ENCODE peak calls at places on chromosomes 11 and 22, in nine cellular contexts. I is right lobe of liver, U is prostate gland, X is heart left ventricle, M is fibroblast of lung, N is left lung, S is neural progenitor cell, W is IMR-90, V is esophagus squamous epithelium. H is an unnamed sample. For H3K27me3, the result is how much of the 10 kb centered on the place peaks cover.

GRCh38 chr11:125960771-125961170 is 14.9 kb downstream of the VSIG10L2 start:
- DNase-seq in S (no peak), V (no peak), I (no peak), M (no peak), X (no peak), W (no peak), N (no peak), U (no peak), H (no peak)

GRCh38 chr11:106493751-106494150 is 416.3 kb downstream of the AASDHPPT start:
- DNase-seq in U (no peak), W (peak), I (no peak), V (no peak), S (no peak), N (no peak), M (peak), X (no peak), H (no peak)

GRCh38 chr11:120432056-120433018 is 79.2 kb upstream of the GRIK4 start:
- DNase-seq in S (no peak), X (no peak), U (peak), I (no peak), N (no peak), W (peak), V (no peak), M (peak), H (peak)

GRCh38 chr11:124415356-124415923 is 9.2 kb downstream of the OR8B4 start:
- DNase-seq in S (peak), W (peak), X (no peak), I (no peak), M (peak), V (no peak), U (no peak), N (no peak), H (no peak)

GRCh38 chr11:110828086-110828485 is 115.8 kb upstream of the ARHGAP20 start:
- DNase-seq in U (no peak), W (no peak), V (no peak), S (no peak), N (no peak), X (no peak), M (peak), I (no peak), H (no peak)

GRCh38 chr11:64014361-64014760 is 21.4 kb upstream of the FLRT1 start:
- DNase-seq in N (no peak), U (no peak), V (no peak), M (no peak), X (no peak), W (no peak), I (no peak), S (no peak), H (no peak)

GRCh38 chr22:32619614-32620426 is 145.2 kb downstream of the FBXO7 start:
- DNase-seq in V (no peak), M (peak), W (peak), U (no peak), X (peak), I (no peak), N (no peak), S (no peak), H (no peak)

GRCh38 chr11:122656073-122656630 is 630 bp downstream of the UBASH3B start:
- DNase-seq in W (peak), N (peak), U (peak), V (no peak), S (peak), I (peak), M (peak), X (peak), H (no peak)

GRCh38 chr11:67435031-67435726 is 2.3 kb downstream of the PTPRCAP start:
- DNase-seq in W (no peak), I (no peak), N (peak), U (no peak), M (no peak), X (no peak), S (no peak), V (no peak), H (no peak)

GRCh38 chr11:67432655-67433349 is 4.5 kb downstream of the RPS6KB2 start:
- DNase-seq in U (no peak), S (no peak), I (no peak), M (no peak), W (no peak), N (peak), V (no peak), X (no peak), H (peak)

GRCh38 chr11:67435727-67436458 is 1.6 kb downstream of the PTPRCAP start:
- DNase-seq in S (no peak), N (peak), X (no peak), V (no peak), I (no peak), M (no peak), W (no peak), U (no peak), H (no peak)

GRCh38 chr11:67433536-67434394 is 3.7 kb downstream of the PTPRCAP start:
- DNase-seq in U (no peak), N (no peak), I (no peak), W (no peak), X (no peak), V (no peak), M (no peak), S (no peak), H (peak)

DNA sequence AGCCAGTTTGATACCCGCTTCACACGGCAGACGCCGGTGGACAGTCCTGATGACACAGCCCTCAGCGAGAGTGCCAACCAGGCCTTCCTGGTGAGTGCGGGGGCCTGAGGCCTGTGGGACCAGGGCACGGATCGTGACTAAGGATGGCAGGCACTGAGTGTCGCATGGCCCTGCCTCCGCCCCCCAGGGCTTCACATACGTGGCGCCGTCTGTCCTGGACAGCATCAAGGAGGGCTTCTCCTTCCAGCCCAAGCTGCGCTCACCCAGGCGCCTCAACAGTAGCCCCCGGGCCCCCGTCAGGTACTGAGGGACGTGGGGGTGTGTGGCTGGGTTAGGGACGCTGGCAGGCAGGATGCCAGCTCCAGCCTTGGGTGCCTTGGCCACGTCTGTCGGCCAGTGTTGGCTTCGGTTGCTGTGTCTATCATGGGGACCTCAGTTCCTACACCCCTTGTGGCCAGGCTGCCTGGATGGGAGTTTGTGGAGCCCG is 3.0 kb downstream of the PTPRCAP start:
- DNase-seq in I (no peak), W (no peak), V (no peak), M (no peak), S (no peak), X (no peak), U (no peak), N (peak), H (peak)
- H3K4me3 ChIP-seq in I (no peak), W (no peak), V (no peak), M (no peak), S (no peak), X (no peak), U (no peak), N (no peak), H (peak)

DNA sequence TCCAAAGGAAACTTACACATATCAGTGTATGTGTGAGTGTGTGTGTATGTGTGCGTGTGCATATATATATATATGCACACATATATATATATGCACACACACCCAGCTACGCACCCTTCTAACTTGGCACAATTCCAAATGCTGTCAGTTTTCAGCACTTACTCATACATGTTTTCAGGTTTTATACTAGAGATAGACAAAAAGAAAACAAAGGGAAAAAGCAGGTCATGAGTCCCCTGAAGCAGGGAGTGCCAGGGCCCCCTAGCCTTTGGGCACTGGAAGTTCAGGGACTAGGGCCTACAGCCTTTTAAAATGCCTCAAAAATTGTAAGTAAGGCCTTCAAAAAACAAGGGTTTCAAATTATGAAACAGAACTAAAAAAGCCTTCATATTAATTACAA is 265.4 kb downstream of the CADM1 start:
- DNase-seq in W (no peak), X (no peak), N (no peak), I (no peak), U (no peak), V (no peak), S (no peak), M (no peak), H (no peak)
- TF ChIP-seq CTCF in W (no peak), X (no peak), N (no peak), I (no peak), U (no peak), V (no peak), S (peak), M (no peak), H (peak)

DNA sequence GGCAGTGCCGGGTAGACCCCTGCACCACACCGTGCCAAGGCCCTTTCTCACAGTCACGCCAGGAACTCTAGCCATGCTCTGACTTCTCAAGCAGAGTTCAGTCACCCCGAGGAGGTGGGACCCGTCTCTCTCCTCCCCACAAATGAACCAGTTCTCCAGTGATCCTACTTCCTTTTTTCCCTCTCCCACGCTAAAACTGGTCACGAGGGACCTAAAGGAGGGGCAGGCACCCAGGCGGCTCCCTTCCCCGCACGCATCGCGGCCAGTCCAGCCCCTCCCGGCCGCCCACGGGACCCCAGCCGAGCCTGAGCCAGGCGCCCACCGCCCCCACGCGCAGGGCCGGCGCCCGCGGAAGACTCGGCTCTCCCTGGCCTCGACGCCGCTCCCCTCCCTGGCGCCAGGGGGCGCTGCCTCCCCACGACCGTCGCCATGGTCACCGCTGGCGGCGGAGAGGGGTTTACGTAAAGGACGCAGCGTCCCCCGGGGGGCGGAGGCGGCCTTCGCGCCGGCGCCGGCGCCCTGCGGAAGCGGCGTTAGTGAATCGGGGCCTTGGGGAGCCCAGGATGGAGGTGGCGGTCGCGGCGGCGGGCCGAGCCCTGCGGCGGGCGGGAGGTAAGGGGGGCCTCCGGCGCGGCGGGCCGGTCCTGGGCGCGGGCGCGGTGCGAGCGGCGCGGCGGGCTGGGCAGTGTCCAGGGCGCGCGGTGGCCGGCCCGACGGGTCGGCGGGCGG is at the start of gene DAGLA:
- DNase-seq in N (peak), W (peak), X (peak), S (peak), V (no peak), M (peak), I (peak), U (peak), H (peak)
- H3K27me3 ChIP-seq in N (half or more), W (half or more), X (under half), S (under half), V (under half), M (under half), I (under half), U (under half), H (under half)

DNA sequence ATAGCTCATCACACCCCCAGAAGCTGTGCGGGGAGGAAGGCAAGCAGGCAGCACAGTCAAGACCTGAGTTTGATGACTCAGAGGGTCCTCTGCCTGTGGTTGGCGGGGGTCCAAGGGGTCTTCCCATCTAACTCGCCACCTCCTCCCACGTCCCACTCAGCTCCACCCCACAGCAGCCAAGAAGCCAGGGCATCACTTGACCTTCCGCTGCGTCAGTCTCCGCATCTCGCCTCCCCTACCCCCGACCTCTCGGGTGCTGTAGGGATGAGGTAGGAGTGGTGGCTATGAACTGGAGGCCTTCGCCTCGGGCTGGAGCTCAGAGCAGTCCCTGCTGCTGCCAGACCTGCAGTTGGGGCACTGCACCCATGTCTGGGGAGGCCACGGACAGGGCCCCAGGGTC is 90.6 kb downstream of the CDKN1C start:
- DNase-seq in I (peak), U (no peak), X (peak), M (no peak), S (no peak), W (no peak), N (peak), V (no peak), H (no peak)
- H3K4me3 ChIP-seq in I (no peak), U (no peak), X (no peak), M (no peak), S (no peak), W (no peak), N (no peak), V (no peak), H (no peak)

GRCh38 chr11:47213985-47214564 is 699 bp upstream of the DDB2 start:
- DNase-seq in W (peak), X (peak), M (peak), S (peak), N (peak), I (peak), V (peak), U (peak), H (peak)

GRCh38 chr11:47207459-47207858 is 7.3 kb upstream of the DDB2 start:
- DNase-seq in W (no peak), X (no peak), S (no peak), I (no peak), M (no peak), V (no peak), U (no peak), N (no peak), H (no peak)

GRCh38 chr11:47212938-47213337 is 1.8 kb upstream of the DDB2 start:
- DNase-seq in I (no peak), V (no peak), N (no peak), U (no peak), W (no peak), X (no peak), M (no peak), S (no peak), H (no peak)

GRCh38 chr11:47204633-47204989 is 10.2 kb upstream of the DDB2 start:
- DNase-seq in V (no peak), X (no peak), S (no peak), U (no peak), M (peak), I (no peak), N (no peak), W (peak), H (no peak)

GRCh38 chr11:47208628-47209027 is 6.1 kb upstream of the DDB2 start:
- DNase-seq in N (no peak), X (peak), V (no peak), W (no peak), U (no peak), I (no peak), M (no peak), S (no peak), H (no peak)
- TF ChIP-seq CTCF in N (no peak), X (no peak), V (no peak), W (no peak), U (no peak), I (no peak), M (no peak), S (no peak), H (no peak)

GRCh38 chr22:30582788-30583575 is 8.5 kb upstream of the GAL3ST1 start:
- DNase-seq in N (no peak), W (no peak), V (no peak), X (no peak), U (no peak), I (no peak), M (no peak), S (no peak), H (no peak)
- H3K27me3 ChIP-seq in N (under half), W (under half), V (under half), X (under half), U (under half), I (under half), M (under half), S (under half), H (under half)

DNA sequence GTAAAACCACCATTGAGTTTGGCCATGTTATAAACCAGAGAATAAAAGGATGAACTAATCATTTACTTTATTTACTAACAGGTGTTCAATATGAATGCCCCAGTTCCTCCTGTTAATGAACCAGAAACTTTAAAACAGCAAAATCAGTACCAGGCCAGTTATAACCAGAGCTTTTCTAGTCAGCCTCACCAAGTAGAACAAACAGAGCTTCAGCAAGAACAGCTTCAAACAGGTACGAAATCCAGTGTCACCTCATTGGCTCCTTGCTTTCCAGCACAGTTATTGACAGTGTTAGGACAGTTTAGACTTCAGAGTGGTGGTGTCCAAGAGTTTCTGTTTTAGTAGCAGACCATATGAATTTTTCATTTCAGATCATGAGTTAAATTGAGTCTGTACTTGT is 13.6 kb upstream of the NAT10 start:
- DNase-seq in N (no peak), M (no peak), V (no peak), U (no peak), I (no peak), S (no peak), W (no peak), X (no peak), H (no peak)
- H3K4me3 ChIP-seq in N (no peak), M (no peak), V (no peak), U (no peak), I (no peak), S (no peak), W (no peak), X (no peak), H (no peak)

DNA sequence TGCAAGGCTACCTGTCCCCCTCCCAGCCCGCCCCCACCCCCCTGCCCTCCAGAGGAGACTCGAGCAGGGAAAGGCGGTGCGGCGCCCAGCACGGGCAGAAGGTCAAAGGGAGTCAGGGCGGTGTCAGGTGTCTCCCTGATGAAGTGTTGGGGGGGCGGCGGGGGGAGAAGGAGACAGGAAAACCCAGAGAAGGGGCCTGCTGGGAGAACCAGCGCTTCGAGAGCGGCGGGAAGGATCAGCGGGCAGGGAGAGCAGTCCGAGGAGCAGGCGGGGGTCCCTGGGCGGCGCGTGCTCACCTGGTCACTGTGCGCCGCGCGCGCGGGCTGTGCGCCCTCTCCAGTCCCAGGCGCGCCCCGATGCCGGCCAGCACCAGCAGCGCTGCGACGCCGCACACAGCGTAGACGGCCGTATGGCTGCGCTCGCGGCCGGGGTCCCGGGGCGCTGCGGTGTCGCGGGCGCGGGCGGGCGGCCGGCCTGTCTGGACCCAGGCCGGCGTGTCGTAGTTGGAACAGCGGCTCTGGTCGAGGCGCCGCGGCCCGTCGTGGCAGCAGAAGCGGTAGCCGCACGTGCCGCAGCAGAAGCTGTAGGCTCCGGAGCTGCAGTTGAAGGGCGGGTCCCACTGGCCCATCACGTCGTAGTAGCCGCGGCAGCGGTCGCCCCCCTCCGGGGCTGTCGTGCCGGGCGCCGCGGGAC is 886 bp downstream of the SHISA8 start:
- DNase-seq in M (no peak), N (no peak), I (no peak), S (peak), U (no peak), W (no peak), X (no peak), V (no peak), H (peak)
- TF ChIP-seq CTCF in M (no peak), N (no peak), I (no peak), S (no peak), U (no peak), W (no peak), X (no peak), V (no peak), H (no peak)

DNA sequence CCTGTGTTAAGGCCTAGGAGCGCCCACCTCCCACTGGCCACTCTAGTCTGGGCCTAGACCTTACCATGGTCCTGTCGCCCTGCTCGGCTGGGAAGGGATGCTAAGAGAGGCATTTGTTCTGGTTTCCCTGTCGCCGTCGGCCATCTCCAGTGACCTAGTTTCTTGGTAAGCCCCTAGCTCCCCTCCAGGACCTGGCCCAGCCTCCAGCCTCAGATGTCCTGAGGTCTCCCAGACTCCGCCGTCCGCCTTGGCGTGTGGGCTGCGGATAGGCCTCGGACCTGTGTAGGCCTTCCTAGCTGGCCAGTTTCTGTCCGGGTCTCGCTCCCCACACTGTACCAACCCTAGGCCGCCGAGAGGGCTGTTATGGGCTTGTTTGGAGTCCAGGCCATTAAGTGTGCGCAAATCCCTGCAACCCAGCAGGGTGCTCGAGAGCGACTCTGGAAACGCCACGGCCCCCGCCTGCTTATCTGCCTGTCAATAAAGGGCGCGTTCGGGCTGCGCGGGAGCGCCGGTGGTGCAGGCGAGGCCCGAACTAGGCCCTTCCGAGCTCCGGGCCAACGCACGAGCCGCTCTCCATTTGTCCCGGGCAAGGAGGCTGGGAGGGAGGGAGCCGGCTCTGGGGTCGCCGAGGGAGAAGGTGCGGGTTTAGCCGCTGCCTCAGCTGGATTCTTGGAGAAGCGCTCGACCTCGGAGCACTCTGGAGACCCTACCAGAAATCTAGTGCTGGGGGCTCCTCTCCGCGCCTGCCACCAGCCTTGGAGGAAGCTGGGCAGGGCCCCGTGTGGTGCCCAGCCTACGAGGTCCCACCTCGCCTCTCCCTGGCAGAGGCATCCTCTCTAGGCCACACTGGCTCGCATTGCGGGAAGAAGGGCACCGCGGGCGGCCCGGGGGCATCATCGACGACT is 8.7 kb upstream of the PAX6 start:
- DNase-seq in N (peak), S (peak), M (no peak), V (no peak), I (no peak), X (no peak), U (no peak), W (no peak), H (no peak)
- H3K27me3 ChIP-seq in N (half or more), S (half or more), M (half or more), V (half or more), I (half or more), X (half or more), U (half or more), W (half or more), H (under half)

H was measured in GM06990.